ENCODE peak calls at places on chromosomes 12 and 14, in four cellular contexts. R, S, K and A are unnamed samples. For H3K27me3, the result is how much of the 10 kb centered on the place peaks cover.

GRCh38 chr14:64671591-64671990 is 32.6 kb upstream of the PLEKHG3 start:
- DNase-seq in K (no peak), S (peak), R (peak), A (peak)

GRCh38 chr12:90621927-90622326 is 333.0 kb downstream of the CCER1 start:
- DNase-seq in S (no peak), R (no peak), K (no peak), A (no peak)

GRCh38 chr12:46914336-46914735 is 88.5 kb upstream of the SLC38A4 start:
- DNase-seq in K (no peak), R (no peak), S (no peak), A (no peak)

GRCh38 chr12:94938583-94938982 is 64.9 kb downstream of the NDUFA12 start:
- DNase-seq in R (no peak), S (no peak), K (no peak), A (no peak)

GRCh38 chr14:87133073-87133815 is 859.7 kb downstream of the GALC start:
- DNase-seq in R (no peak), K (no peak), S (no peak), A (peak)

GRCh38 chr14:90275455-90275814 is 19.1 kb downstream of the PSMC1 start:
- DNase-seq in R (no peak), K (no peak), S (no peak), A (no peak)

GRCh38 chr12:81332054-81332453 is 254.2 kb downstream of the ACSS3 start:
- DNase-seq in S (no peak), K (no peak), R (no peak), A (no peak)

GRCh38 chr12:17283563-17283962 is 677.6 kb upstream of the LMO3 start:
- DNase-seq in K (no peak), S (no peak), R (no peak), A (no peak)

GRCh38 chr14:75553761-75554160 is 24.7 kb upstream of the FLVCR2 start:
- DNase-seq in R (no peak), K (no peak), S (no peak), A (no peak)

GRCh38 chr14:32400480-32400879 is 71.4 kb downstream of the AKAP6 start:
- DNase-seq in K (no peak), R (no peak), S (no peak), A (no peak)

GRCh38 chr12:28591831-28592230 is 401.6 kb downstream of the CCDC91 start:
- DNase-seq in K (no peak), S (no peak), R (no peak), A (no peak)

GRCh38 chr14:93857500-93857899 is 69.2 kb upstream of the PRIMA1 start:
- DNase-seq in K (no peak), S (peak), R (no peak), A (no peak)

GRCh38 chr12:77965790-77966189 is 135.1 kb downstream of the NAV3 start:
- DNase-seq in R (no peak), S (no peak), K (no peak), A (no peak)

GRCh38 chr12:48894271-48894670 is 28.6 kb upstream of the RND1 start:
- DNase-seq in K (no peak), R (no peak), S (no peak), A (no peak)

GRCh38 chr14:37246427-37246829 is 48.7 kb downstream of the MIPOL1 start:
- DNase-seq in R (peak), K (no peak), S (peak), A (peak)

DNA sequence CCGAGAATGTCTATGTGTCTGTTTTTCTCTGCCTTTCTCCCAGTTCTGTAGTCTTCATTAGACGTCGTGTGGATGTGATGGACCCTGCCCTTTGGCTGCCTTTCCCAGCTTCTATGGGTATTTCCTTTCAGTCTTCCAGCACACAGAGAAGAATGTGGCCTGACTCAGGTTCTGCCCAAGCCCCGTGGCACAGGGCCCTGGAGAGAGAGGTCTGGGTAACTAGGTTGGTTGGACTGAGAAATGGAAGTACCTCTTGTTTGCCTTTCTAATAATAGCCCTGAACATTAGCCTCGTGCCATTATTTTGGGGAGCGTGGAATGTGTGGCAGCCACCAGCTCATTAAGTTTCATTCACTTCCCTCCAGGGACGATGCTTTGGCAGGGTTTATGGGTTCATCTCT is 3.9 kb downstream of the FOXJ2 start:
- DNase-seq in S (no peak), R (no peak), K (no peak), A (no peak)
- H3K27me3 ChIP-seq in S (under half), R (under half), K (under half), A (under half)

GRCh38 chr12:5437657-5438056 is 5.7 kb downstream of the NTF3 start:
- DNase-seq in R (no peak), K (no peak), S (no peak), A (no peak)
- H3K27me3 ChIP-seq in R (under half), K (under half), S (under half), A (under half)

GRCh38 chr12:132605055-132605441 is 5.3 kb downstream of the LRCOL1 start:
- DNase-seq in K (no peak), R (no peak), S (no peak), A (no peak)

GRCh38 chr12:132605892-132606291 is 4.5 kb downstream of the LRCOL1 start:
- DNase-seq in R (no peak), S (no peak), K (no peak), A (no peak)

GRCh38 chr12:132608231-132609171 is 1.9 kb downstream of the LRCOL1 start:
- DNase-seq in R (no peak), S (peak), K (no peak), A (no peak)

GRCh38 chr12:132606466-132606865 is 3.9 kb downstream of the LRCOL1 start:
- DNase-seq in R (no peak), S (no peak), K (no peak), A (no peak)

GRCh38 chr12:132606927-132607326 is 3.5 kb downstream of the LRCOL1 start:
- DNase-seq in S (no peak), K (no peak), R (no peak), A (no peak)
- H3K27me3 ChIP-seq in S (half or more), K (under half), R (half or more), A (half or more)

GRCh38 chr12:113988976-113989375 is 22.9 kb upstream of the RBM19 start:
- DNase-seq in R (no peak), S (no peak), K (no peak), A (no peak)

GRCh38 chr12:113988064-113988451 is 21.9 kb upstream of the RBM19 start:
- DNase-seq in R (no peak), S (no peak), K (no peak), A (no peak)

GRCh38 chr12:113990548-113991223 is 24.6 kb upstream of the RBM19 start:
- DNase-seq in R (no peak), K (no peak), S (no peak), A (peak)

GRCh38 chr12:113984464-113984863 is 18.3 kb upstream of the RBM19 start:
- DNase-seq in R (no peak), K (no peak), S (no peak), A (no peak)

GRCh38 chr12:113987261-113988063 is 21.3 kb upstream of the RBM19 start:
- DNase-seq in S (no peak), R (no peak), K (no peak), A (no peak)
- H3K27me3 ChIP-seq in S (half or more), R (under half), K (under half), A (under half)

GRCh38 chr12:13981296-13981962 is at the start of gene GRIN2B:
- DNase-seq in S (peak), R (no peak), K (no peak), A (peak)
- H3K27me3 ChIP-seq in S (half or more), R (under half), K (under half), A (half or more)

GRCh38 chr12:121827351-121828099 is 23.7 kb downstream of the SETD1B start:
- DNase-seq in K (no peak), S (no peak), R (no peak), A (no peak)
- H3K27me3 ChIP-seq in K (under half), S (under half), R (under half), A (under half)

DNA sequence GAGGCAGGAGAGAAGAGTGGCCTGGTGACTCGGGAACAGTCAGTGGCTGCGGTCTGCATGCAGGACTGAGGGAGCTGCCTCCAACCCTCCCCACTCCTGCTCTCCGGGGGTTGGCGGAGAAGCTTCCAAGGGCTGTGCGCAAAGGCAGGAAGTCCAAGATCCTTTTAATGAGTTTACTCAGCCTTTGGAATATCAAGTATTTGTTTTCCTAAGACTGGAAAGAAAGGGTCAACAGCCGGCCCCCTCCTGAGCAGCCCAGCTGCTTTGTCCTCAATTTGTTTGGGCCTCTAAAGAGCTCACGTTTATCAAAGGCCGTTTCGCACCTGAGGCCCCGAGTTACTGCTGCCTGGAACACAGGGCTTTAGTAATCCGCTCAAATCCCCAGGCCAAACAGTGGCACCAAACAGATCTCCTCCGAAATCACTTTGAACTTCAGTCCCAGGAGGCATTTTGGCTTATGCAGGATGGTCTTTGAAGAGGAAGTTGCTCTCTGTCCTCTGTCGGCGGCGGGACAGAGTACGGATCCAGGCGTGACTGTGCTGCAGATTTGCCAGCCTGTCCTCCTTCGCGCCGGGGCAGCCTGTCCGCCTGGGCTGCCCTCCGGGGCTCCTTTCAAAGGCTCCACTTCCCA is 117.2 kb upstream of the FZD10 start:
- DNase-seq in R (no peak), S (peak), K (no peak), A (peak)
- H3K27me3 ChIP-seq in R (under half), S (half or more), K (under half), A (half or more)

DNA sequence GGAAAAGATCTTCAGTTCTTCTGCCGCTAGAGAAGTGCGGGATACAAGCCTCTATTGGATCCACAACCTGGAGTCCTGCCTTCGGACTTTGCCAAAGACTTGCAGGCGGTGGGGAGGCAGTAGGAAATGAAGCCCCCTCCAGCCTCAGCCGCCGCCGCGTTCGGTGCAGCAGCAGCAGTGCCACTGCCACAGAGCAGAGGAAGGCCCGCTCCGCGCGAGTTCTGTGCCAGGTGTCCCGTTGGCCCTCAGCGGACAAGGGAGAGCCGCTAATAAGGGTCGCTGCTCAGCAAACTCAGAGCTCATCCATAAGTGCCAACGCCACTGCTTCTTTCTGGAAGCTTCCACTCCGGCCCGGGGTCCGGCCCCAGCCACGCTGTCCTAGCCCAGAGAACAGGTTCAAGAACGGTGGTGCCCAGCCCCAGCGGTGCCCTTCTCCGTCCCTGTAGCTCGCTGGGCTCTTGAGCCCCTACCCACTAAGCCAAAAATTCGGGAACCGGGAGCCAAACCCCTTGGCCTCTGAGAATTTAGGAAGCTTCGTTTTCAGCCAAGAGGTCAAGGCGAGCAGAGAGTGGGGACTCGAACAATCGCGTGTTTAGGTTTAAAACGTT is 6.4 kb downstream of the SIX1 start:
- DNase-seq in R (no peak), K (no peak), S (peak), A (no peak)
- H3K27me3 ChIP-seq in R (under half), K (half or more), S (half or more), A (half or more)